ENCODE peak calls at places on chromosomes 3 and 15, in five cellular contexts. One of them, this sample, is unnamed.

GRCh38 chr3:121545049-121545563 is 682 bp downstream of the POLQ start:
- DNase-seq in HCT116: no peak
- DNase-seq in MM.1S: peak; percentile 18
- DNase-seq in fibroblast of lung: no peak
- DNase-seq in K562: no peak
- DNase-seq in this sample: peak; percentile 33

GRCh38 chr3:196406806-196407470 is 25.3 kb downstream of the UBXN7 start:
- DNase-seq in HCT116: no peak
- DNase-seq in K562: no peak
- DNase-seq in fibroblast of lung: peak; percentile 36
- DNase-seq in MM.1S: no peak
- DNase-seq in this sample: peak; percentile 50

GRCh38 chr15:38651328-38652038 is 86.9 kb upstream of the RASGRP1 start:
- DNase-seq in fibroblast of lung: no peak
- DNase-seq in K562: no peak
- DNase-seq in MM.1S: no peak
- DNase-seq in HCT116: no peak
- DNase-seq in this sample: peak; percentile 11

GRCh38 chr3:105538483-105538882 is 171.8 kb downstream of the ALCAM start:
- DNase-seq in MM.1S: no peak
- DNase-seq in K562: no peak
- DNase-seq in fibroblast of lung: no peak
- DNase-seq in HCT116: no peak
- DNase-seq in this sample: no peak

GRCh38 chr3:113186566-113186965 is 24.8 kb upstream of the BOC start:
- DNase-seq in K562: no peak
- DNase-seq in fibroblast of lung: no peak
- DNase-seq in HCT116: no peak
- DNase-seq in MM.1S: no peak
- DNase-seq in this sample: no peak

GRCh38 chr3:37907906-37908305 is 46.2 kb downstream of the CTDSPL start:
- DNase-seq in HCT116: no peak
- DNase-seq in MM.1S: peak; percentile 97
- DNase-seq in fibroblast of lung: no peak
- DNase-seq in K562: no peak
- DNase-seq in this sample: no peak

GRCh38 chr3:197692641-197693040 is 44.1 kb downstream of the RUBCN start:
- DNase-seq in MM.1S: no peak
- DNase-seq in HCT116: no peak
- DNase-seq in K562: no peak
- DNase-seq in fibroblast of lung: peak; percentile 58
- DNase-seq in this sample: no peak

GRCh38 chr15:90000175-90000923 is 775 bp upstream of the ZNF710 start:
- DNase-seq in fibroblast of lung: peak; percentile 44
- DNase-seq in MM.1S: no peak
- DNase-seq in K562: no peak
- DNase-seq in HCT116: no peak
- DNase-seq in this sample: peak; percentile 48

GRCh38 chr3:60512506-60512905 is 738.7 kb downstream of the FHIT start:
- DNase-seq in HCT116: no peak
- DNase-seq in MM.1S: no peak
- DNase-seq in K562: no peak
- DNase-seq in fibroblast of lung: no peak
- DNase-seq in this sample: no peak

GRCh38 chr3:140128217-140129137 is 193.5 kb downstream of the CLSTN2 start:
- DNase-seq in fibroblast of lung: no peak
- DNase-seq in HCT116: peak; percentile 1
- DNase-seq in K562: peak; percentile 36
- DNase-seq in MM.1S: no peak
- DNase-seq in this sample: peak; percentile 81

GRCh38 chr3:189053327-189053726 is 118.4 kb upstream of the TPRG1 start:
- DNase-seq in fibroblast of lung: no peak
- DNase-seq in K562: no peak
- DNase-seq in MM.1S: no peak
- DNase-seq in HCT116: no peak
- DNase-seq in this sample: no peak

GRCh38 chr3:50436063-50436674 is 67.3 kb downstream of the CACNA2D2 start:
- DNase-seq in HCT116: peak; percentile 19
- DNase-seq in K562: peak; percentile 83
- DNase-seq in MM.1S: peak; percentile 54
- DNase-seq in fibroblast of lung: peak; percentile 6
- DNase-seq in this sample: peak; percentile 82

GRCh38 chr3:32508731-32509130 is 6.1 kb upstream of the CMTM6 start:
- DNase-seq in fibroblast of lung: peak; percentile 86
- DNase-seq in K562: no peak
- DNase-seq in HCT116: no peak
- DNase-seq in MM.1S: no peak
- DNase-seq in this sample: no peak

GRCh38 chr3:126553284-126553811 is 5.4 kb downstream of the C3orf22 start:
- DNase-seq in MM.1S: no peak
- DNase-seq in fibroblast of lung: no peak
- DNase-seq in K562: no peak
- DNase-seq in HCT116: no peak
- DNase-seq in this sample: no peak

GRCh38 chr15:59516655-59517461 is 78.9 kb downstream of the FAM81A start:
- DNase-seq in HCT116: no peak
- DNase-seq in K562: no peak
- DNase-seq in fibroblast of lung: no peak
- DNase-seq in MM.1S: peak; percentile 58
- DNase-seq in this sample: no peak

GRCh38 chr15:38266247-38266996 is 13.8 kb downstream of the SPRED1 start:
- DNase-seq in HCT116: no peak
- DNase-seq in K562: no peak
- DNase-seq in MM.1S: no peak
- DNase-seq in fibroblast of lung: peak; percentile 62
- DNase-seq in this sample: no peak

GRCh38 chr3:197362086-197362485 is 63.7 kb upstream of the DLG1 start:
- DNase-seq in MM.1S: no peak
- DNase-seq in K562: no peak
- DNase-seq in fibroblast of lung: no peak
- DNase-seq in HCT116: no peak
- DNase-seq in this sample: no peak

GRCh38 chr15:89299896-89300295 is 34.7 kb downstream of the POLG start:
- DNase-seq in HCT116: peak; percentile 16
- DNase-seq in MM.1S: no peak
- DNase-seq in fibroblast of lung: peak; percentile 66
- DNase-seq in K562: no peak
- DNase-seq in this sample: no peak

GRCh38 chr3:153925826-153926514 is 195.2 kb upstream of the ARHGEF26 start:
- DNase-seq in MM.1S: no peak
- DNase-seq in HCT116: no peak
- DNase-seq in fibroblast of lung: peak; percentile 54
- DNase-seq in K562: no peak
- DNase-seq in this sample: no peak

GRCh38 chr15:73902121-73903020 is 23.9 kb upstream of the LOXL1 start:
- DNase-seq in K562: no peak
- DNase-seq in MM.1S: no peak
- DNase-seq in fibroblast of lung: no peak
- DNase-seq in HCT116: no peak
- DNase-seq in this sample: no peak

GRCh38 chr3:108767258-108767657 is 10.0 kb upstream of the RETNLB start:
- DNase-seq in K562: no peak
- DNase-seq in MM.1S: no peak
- DNase-seq in HCT116: no peak
- DNase-seq in fibroblast of lung: no peak
- DNase-seq in this sample: no peak

GRCh38 chr3:149128856-149129255 is 582 bp upstream of the HPS3 start:
- DNase-seq in MM.1S: no peak
- DNase-seq in fibroblast of lung: no peak
- DNase-seq in K562: no peak
- DNase-seq in HCT116: no peak
- DNase-seq in this sample: no peak

GRCh38 chr15:69861331-69862171 is 236.2 kb downstream of the TLE3 start:
- DNase-seq in K562: no peak
- DNase-seq in HCT116: no peak
- DNase-seq in fibroblast of lung: no peak
- DNase-seq in MM.1S: no peak
- DNase-seq in this sample: no peak

GRCh38 chr15:68842958-68843357 is 22.3 kb upstream of the ANP32A start:
- DNase-seq in K562: no peak
- DNase-seq in HCT116: no peak
- DNase-seq in MM.1S: no peak
- DNase-seq in fibroblast of lung: no peak
- DNase-seq in this sample: no peak

GRCh38 chr3:66499881-66500574 is 794 bp downstream of the LRIG1 start:
- DNase-seq in K562: peak; percentile 3
- DNase-seq in HCT116: no peak
- DNase-seq in MM.1S: no peak
- DNase-seq in fibroblast of lung: peak; percentile 23
- DNase-seq in this sample: no peak

GRCh38 chr3:169430687-169431404 is 232.7 kb downstream of the MECOM start:
- DNase-seq in HCT116: no peak
- DNase-seq in fibroblast of lung: peak; percentile 48
- DNase-seq in K562: no peak
- DNase-seq in MM.1S: peak; percentile 72
- DNase-seq in this sample: no peak

GRCh38 chr3:160343132-160343531 is 55.9 kb downstream of the IFT80 start:
- DNase-seq in HCT116: no peak
- DNase-seq in MM.1S: peak; percentile 40
- DNase-seq in fibroblast of lung: peak; percentile 49
- DNase-seq in K562: peak; percentile 10
- DNase-seq in this sample: peak; percentile 38

GRCh38 chr3:49530231-49530630 is 24.0 kb upstream of the BSN start:
- DNase-seq in HCT116: no peak
- DNase-seq in fibroblast of lung: no peak
- DNase-seq in MM.1S: no peak
- DNase-seq in K562: no peak
- DNase-seq in this sample: no peak

GRCh38 chr15:58269455-58270414 is 131.6 kb downstream of the AQP9 start:
- DNase-seq in fibroblast of lung: peak; percentile 74
- DNase-seq in HCT116: peak; percentile 42
- DNase-seq in K562: peak; percentile 38
- DNase-seq in MM.1S: peak; percentile 72
- DNase-seq in this sample: peak; percentile 85

GRCh38 chr3:122151480-122151879 is 32.0 kb upstream of the CASR start:
- DNase-seq in K562: no peak
- DNase-seq in MM.1S: no peak
- DNase-seq in fibroblast of lung: no peak
- DNase-seq in HCT116: no peak
- DNase-seq in this sample: no peak

GRCh38 chr15:90893175-90894090 is 9.1 kb downstream of the FES start:
- DNase-seq in HCT116: peak; percentile 50
- DNase-seq in MM.1S: no peak
- DNase-seq in fibroblast of lung: no peak
- DNase-seq in K562: no peak
- DNase-seq in this sample: peak; percentile 17

GRCh38 chr3:140552898-140553297 is 125.0 kb upstream of the TRIM42 start:
- DNase-seq in MM.1S: no peak
- DNase-seq in K562: no peak
- DNase-seq in HCT116: no peak
- DNase-seq in fibroblast of lung: no peak
- DNase-seq in this sample: peak; percentile 3

GRCh38 chr3:42163622-42164244 is 72.6 kb downstream of the TRAK1 start:
- DNase-seq in MM.1S: no peak
- DNase-seq in K562: no peak
- DNase-seq in HCT116: no peak
- DNase-seq in fibroblast of lung: no peak
- DNase-seq in this sample: no peak

GRCh38 chr15:55530861-55531313 is 22.9 kb upstream of the DNAAF4 start:
- DNase-seq in fibroblast of lung: peak; percentile 89
- DNase-seq in K562: no peak
- DNase-seq in HCT116: no peak
- DNase-seq in MM.1S: no peak
- DNase-seq in this sample: no peak

GRCh38 chr3:121649645-121650044 is 11.1 kb downstream of the HCLS1 start:
- DNase-seq in HCT116: no peak
- DNase-seq in MM.1S: no peak
- DNase-seq in fibroblast of lung: peak; percentile 54
- DNase-seq in K562: no peak
- DNase-seq in this sample: no peak

GRCh38 chr15:92011611-92012367 is 158.3 kb downstream of the SLCO3A1 start:
- DNase-seq in MM.1S: no peak
- DNase-seq in K562: no peak
- DNase-seq in HCT116: no peak
- DNase-seq in fibroblast of lung: no peak
- DNase-seq in this sample: peak; percentile 20

DNA sequence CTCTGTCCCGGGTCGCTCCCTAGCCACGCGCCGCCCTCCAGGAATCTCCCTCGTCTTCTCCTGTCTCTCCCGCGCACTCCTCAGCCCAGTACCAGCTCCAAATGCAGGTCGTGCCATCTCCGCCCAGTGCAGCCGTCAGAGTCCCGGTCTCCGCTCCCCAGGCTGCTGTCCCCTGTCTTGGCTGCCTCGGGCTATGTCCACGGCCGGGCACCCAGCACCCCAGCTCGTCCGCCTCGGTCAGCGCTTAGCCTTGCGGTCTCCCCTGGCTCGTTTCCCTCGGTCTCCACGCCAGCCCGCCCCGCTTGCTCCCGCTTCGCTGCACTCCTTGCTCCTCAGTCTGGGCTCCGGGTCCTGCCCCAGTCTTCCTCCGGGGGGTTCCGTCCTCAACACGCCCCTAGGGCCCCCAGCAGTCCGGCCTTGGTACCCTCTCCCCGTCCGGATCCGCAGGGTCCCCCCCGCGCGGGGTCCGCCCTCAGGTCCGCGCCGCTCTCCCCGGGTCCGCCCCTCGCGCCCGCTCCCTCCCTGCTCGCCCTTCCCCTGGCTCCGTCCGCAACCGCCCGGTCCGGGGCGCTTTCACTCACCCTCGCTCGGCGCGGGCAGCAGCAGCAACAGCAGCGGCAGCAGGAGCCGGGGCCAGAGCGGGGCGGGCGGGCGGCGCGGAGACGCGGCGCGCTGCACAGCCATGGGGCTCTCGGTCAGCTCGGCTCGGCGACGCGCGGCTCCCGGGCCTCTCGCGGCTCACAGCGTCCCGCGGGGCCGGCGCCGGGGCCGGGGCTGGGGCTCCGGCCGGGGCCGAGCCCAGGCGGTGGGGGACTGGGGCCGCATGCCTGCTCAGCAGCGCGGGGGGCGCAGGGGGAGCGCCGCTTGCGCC is 462 bp downstream of the IGDCC3 start:
- DNase-seq in MM.1S: no peak
- DNase-seq in fibroblast of lung: peak; percentile 21
- DNase-seq in HCT116: no peak
- DNase-seq in K562: no peak
- DNase-seq in this sample: peak; percentile 81
- TF ChIP-seq EZH2 in MM.1S: peak; percentile 68
- TF ChIP-seq EZH2 in fibroblast of lung: peak; percentile 89
- TF ChIP-seq EZH2 in HCT116: no peak
- TF ChIP-seq EZH2 in K562: no peak
- TF ChIP-seq EZH2 in this sample: no peak

GRCh38 chr3:178320481-178321352 is 215.5 kb upstream of the KCNMB2 start:
- DNase-seq in HCT116: no peak
- DNase-seq in MM.1S: peak; percentile 84
- DNase-seq in fibroblast of lung: peak; percentile 68
- DNase-seq in K562: no peak
- DNase-seq in this sample: no peak
- TF ChIP-seq EZH2 in HCT116: no peak
- TF ChIP-seq EZH2 in MM.1S: no peak
- TF ChIP-seq EZH2 in fibroblast of lung: no peak
- TF ChIP-seq EZH2 in K562: no peak
- TF ChIP-seq EZH2 in this sample: no peak

GRCh38 chr3:192408721-192409151 is 318.6 kb downstream of the FGF12 start:
- DNase-seq in K562: no peak
- DNase-seq in HCT116: no peak
- DNase-seq in MM.1S: peak; percentile 13
- DNase-seq in fibroblast of lung: peak; percentile 14
- DNase-seq in this sample: peak; percentile 61
- TF ChIP-seq EZH2 in K562: no peak
- TF ChIP-seq EZH2 in HCT116: no peak
- TF ChIP-seq EZH2 in MM.1S: no peak
- TF ChIP-seq EZH2 in fibroblast of lung: no peak
- TF ChIP-seq EZH2 in this sample: peak; percentile 30

GRCh38 chr3:30253832-30254231 is 352.6 kb upstream of the TGFBR2 start:
- DNase-seq in fibroblast of lung: no peak
- DNase-seq in K562: no peak
- DNase-seq in MM.1S: no peak
- DNase-seq in HCT116: no peak
- DNase-seq in this sample: no peak
- TF ChIP-seq EZH2 in fibroblast of lung: no peak
- TF ChIP-seq EZH2 in K562: no peak
- TF ChIP-seq EZH2 in MM.1S: no peak
- TF ChIP-seq EZH2 in HCT116: no peak
- TF ChIP-seq EZH2 in this sample: no peak